ENCODE peak calls at places on chromosomes 1 and 21, in ten cellular contexts. O, M, J, A, I, C, R, F, G and D are unnamed samples.

GRCh38 chr21:43345746-43346409 is 81.1 kb downstream of the SIK1 start:
- DNase-seq in O (no peak), M (peak), J (peak), A (no peak), I (no peak), C (no peak), R (no peak), F (no peak), G (peak), D (peak)

GRCh38 chr1:219549215-219549614 is 63.7 kb downstream of the ZC3H11B start:
- DNase-seq in O (no peak), M (peak), J (no peak), A (no peak), I (no peak), C (no peak), R (no peak), F (no peak), G (no peak), D (no peak)

GRCh38 chr21:28100366-28100765 is 892.3 kb downstream of the LTN1 start:
- DNase-seq in O (no peak), M (no peak), J (no peak), A (no peak), I (no peak), C (no peak), R (no peak), F (no peak), G (no peak), D (no peak)

GRCh38 chr1:9437931-9438330 is 101.3 kb upstream of the SLC25A33 start:
- DNase-seq in O (no peak), M (peak), J (peak), A (no peak), I (peak), C (peak), R (no peak), F (peak), G (peak), D (no peak)

GRCh38 chr1:160624464-160624863 is 22.4 kb downstream of the SLAMF1 start:
- DNase-seq in O (no peak), M (no peak), J (no peak), A (no peak), I (no peak), C (no peak), R (no peak), F (no peak), G (no peak), D (no peak)

GRCh38 chr21:45364464-45365185 is 40.3 kb upstream of the COL18A1 start:
- DNase-seq in O (no peak), M (peak), J (peak), A (peak), I (peak), C (no peak), R (no peak), F (peak), G (peak), D (no peak)

GRCh38 chr1:44646711-44647110 is 27.6 kb downstream of the TMEM53 start:
- DNase-seq in O (no peak), M (no peak), J (no peak), A (no peak), I (no peak), C (no peak), R (no peak), F (no peak), G (no peak), D (no peak)

GRCh38 chr1:231201375-231202124 is 39.5 kb upstream of the GNPAT start:
- DNase-seq in O (no peak), M (no peak), J (no peak), A (no peak), I (no peak), C (no peak), R (no peak), F (no peak), G (no peak), D (no peak)

GRCh38 chr1:26449868-26450267 is 17.7 kb downstream of the DHDDS start:
- DNase-seq in O (no peak), M (no peak), J (no peak), A (no peak), I (no peak), C (no peak), R (no peak), F (no peak), G (no peak), D (no peak)

GRCh38 chr1:230066036-230066435 is 1.0 kb upstream of the GALNT2 start:
- DNase-seq in O (no peak), M (no peak), J (no peak), A (no peak), I (no peak), C (no peak), R (no peak), F (no peak), G (no peak), D (no peak)

GRCh38 chr1:230067871-230068814 is 1.1 kb downstream of the GALNT2 start:
- DNase-seq in O (no peak), M (peak), J (no peak), A (peak), I (peak), C (no peak), R (no peak), F (peak), G (peak), D (no peak)

GRCh38 chr1:230068952-230069684 is 2.1 kb downstream of the GALNT2 start:
- DNase-seq in O (no peak), M (peak), J (no peak), A (no peak), I (no peak), C (no peak), R (peak), F (peak), G (no peak), D (no peak)

GRCh38 chr1:230067441-230067870 is 418 bp downstream of the GALNT2 start:
- DNase-seq in O (no peak), M (peak), J (peak), A (peak), I (peak), C (peak), R (no peak), F (no peak), G (peak), D (no peak)

DNA sequence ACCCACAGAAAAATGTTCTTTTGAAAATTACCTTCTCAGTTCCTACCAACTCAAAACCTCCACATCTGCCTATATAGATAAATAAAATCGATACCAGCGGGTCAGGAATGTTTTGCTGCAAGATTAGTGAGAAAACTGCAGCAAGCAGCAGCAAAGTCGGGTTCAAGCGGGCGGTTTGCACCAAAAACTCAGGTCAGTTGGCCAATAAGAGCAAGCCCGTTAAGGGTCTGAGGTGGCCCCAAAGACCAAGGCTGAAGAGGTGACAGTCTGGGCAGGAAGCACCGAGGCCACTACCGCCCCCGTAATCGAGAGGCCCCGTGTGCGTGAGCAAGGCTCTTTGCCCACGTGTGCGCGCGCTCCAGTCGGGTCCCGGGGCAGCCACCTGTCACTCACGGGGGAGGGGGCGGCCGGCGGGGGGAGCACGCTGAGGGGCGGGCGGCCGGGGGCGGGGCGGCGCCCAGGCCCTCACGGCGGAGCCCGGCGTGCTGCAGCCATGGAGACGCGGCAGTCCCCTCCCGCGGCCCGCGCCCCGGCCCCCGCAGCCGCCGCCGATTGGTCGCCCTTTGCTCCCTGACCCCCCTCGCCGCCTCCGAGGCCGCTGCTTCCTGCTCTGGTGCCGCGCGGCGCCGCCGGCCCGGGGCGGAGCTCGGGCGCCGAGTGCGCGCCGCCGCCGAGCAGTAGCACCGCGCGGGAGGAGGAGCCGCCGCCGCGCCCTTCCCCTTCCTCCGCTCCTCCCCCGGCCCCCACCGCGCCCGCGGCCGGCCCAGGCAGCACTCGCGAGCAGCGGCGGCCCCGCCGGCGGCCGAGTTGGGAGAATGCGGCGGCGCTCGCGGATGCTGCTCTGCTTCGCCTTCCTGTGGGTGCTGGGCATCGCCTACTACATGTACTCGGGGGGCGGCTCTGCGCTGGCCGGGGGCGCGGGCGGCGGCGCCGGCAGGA is at the start of gene GALNT2:
- DNase-seq in O (peak), M (peak), J (peak), A (peak), I (peak), C (peak), R (peak), F (peak), G (peak), D (peak)
- TF ChIP-seq CTCF in O (no peak), M (no peak), J (no peak), A (no peak), I (no peak), C (peak), R (no peak), F (no peak), G (no peak), D (no peak)

GRCh38 chr1:181936768-181937581 is 124.5 kb downstream of the ZNF648 start:
- DNase-seq in O (peak), M (peak), J (peak), A (no peak), I (no peak), C (no peak), R (peak), F (peak), G (peak), D (peak)
- TF ChIP-seq CTCF in O (peak), M (peak), J (peak), A (peak), I (peak), C (peak), R (peak), F (peak), G (peak), D (peak)

GRCh38 chr1:12408662-12409061 is 178.8 kb downstream of the VPS13D start:
- DNase-seq in O (no peak), M (no peak), J (no peak), A (no peak), I (no peak), C (no peak), R (no peak), F (no peak), G (no peak), D (no peak)

GRCh38 chr1:12405325-12406217 is 175.7 kb downstream of the VPS13D start:
- DNase-seq in O (no peak), M (no peak), J (peak), A (no peak), I (peak), C (peak), R (no peak), F (peak), G (no peak), D (no peak)

GRCh38 chr1:12407962-12408288 is 178.1 kb downstream of the VPS13D start:
- DNase-seq in O (no peak), M (no peak), J (no peak), A (no peak), I (no peak), C (no peak), R (no peak), F (no peak), G (no peak), D (no peak)

GRCh38 chr1:12406218-12407021 is 176.6 kb downstream of the VPS13D start:
- DNase-seq in O (no peak), M (no peak), J (peak), A (no peak), I (no peak), C (no peak), R (no peak), F (no peak), G (no peak), D (no peak)

DNA sequence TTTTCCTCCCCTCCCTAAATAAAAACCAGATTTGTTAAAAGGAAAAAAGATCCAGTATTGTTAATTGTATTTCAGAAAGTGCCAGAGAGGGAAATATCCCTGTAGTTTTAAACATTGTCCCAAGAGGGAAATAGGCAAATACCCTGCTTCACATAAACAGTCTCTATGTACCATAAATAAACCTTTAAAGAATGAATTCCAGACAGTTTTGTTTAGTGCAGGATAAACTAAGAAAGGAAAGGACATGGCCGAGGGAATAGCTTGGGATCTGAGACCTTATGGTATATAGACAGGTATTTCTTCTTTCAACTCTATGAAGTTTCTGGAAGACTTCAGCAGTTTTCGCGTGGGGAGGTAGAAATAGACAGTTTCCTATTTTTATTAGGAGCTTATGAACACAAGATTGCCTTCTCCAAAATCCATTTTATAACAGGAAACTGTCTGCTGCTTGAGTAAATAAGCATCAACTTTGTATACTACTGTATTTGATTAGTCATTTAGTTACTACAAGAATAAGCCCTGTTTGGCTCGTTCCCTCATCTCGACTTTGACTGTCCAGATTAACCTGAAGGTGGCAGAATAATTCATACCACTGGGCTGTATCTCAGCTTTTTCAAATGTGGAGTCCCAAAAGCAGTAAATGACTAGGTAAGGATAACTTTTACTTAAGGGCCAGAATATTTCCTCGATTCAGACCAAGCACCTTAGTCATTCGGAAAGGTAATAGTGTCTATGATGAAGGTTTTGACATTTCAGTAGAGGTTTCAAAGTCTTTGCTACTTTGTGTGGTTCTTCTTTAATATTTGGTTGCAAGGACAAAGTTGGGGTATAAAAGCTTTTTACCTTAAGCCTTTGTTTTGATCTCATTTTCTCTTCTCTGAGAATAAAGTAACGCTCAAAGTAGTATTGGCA is 177.5 kb downstream of the VPS13D start:
- DNase-seq in O (no peak), M (peak), J (peak), A (no peak), I (no peak), C (no peak), R (peak), F (no peak), G (peak), D (peak)
- TF ChIP-seq CTCF in O (peak), M (peak), J (peak), A (peak), I (peak), C (peak), R (peak), F (peak), G (peak), D (peak)

DNA sequence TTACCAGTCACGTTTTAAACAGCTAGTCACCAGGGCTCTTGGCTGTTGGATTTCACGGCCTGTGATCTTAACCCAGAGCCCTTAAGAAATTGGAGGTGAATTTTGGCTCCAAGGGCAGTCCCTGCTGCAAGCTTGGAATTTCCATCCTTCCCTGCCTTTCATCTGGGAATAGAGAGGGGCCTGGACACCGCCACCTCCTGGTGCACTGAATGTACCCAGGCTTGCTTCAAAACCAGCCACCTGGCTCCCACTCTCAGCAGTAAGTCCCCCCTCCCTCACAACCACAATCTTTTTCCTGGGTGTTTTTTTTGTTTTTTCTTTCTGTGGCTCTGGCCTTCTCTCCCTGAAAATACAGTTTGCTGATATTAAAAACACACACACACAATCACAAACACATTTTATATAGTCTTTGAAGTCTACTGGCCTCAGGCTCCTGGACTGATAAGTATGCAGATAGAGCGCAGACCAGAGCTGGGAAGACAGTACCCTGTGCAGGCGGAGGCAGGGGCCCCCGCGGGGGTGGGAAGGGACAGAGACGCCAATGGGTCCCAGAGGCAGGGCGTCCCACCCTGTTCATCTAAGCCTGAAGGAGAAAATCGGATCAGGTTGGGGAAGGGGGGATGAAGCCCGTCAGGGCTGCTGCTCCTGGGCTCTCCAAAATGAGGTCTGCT is 65.8 kb upstream of the IGSF21 start:
- DNase-seq in O (peak), M (peak), J (no peak), A (no peak), I (no peak), C (no peak), R (no peak), F (peak), G (no peak), D (no peak)
- TF ChIP-seq CTCF in O (peak), M (no peak), J (no peak), A (no peak), I (no peak), C (no peak), R (no peak), F (peak), G (no peak), D (no peak)

DNA sequence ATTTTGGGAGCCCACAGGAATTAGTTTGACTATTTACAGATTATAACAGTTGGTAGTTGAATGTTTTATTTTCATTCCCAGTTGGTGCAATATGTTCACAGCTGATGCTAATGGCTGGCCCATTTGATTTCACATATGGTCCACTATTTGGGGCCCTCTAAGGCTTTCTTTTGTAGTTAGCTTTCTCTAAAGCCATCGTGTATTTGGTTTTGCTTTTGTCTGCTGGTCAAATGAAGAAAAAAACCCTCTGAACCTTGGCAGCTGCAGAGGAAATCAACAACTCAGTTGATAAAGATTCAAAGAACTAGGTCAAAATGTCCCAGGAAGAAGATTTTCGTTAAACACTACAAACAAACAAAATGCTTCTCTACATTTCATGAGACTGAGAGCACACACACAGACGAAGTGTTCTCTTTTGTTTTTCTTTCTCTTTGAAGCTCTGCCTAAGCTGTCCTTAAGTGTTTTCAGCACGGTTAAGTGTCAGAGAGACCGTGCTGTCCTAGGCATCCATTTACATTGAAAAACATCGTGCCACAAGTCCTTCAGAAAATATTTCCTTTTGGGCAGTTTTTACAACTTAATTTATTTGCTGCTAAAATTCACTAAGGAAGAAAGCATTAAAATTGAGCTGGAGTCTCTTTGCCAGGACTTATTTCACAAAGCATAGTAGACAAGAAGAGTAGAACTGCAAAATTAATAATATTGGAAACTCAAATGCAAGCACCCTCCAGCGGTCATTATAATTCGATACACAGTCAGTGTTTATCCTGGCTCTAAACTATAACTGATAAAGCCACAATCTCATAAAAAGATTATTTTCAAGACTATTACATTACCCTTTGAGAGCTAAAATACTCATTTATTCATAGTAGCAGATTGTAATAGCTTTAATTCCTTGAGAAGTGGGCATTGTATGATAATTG is 655.1 kb downstream of the RWDD3 start:
- DNase-seq in O (no peak), M (no peak), J (peak), A (no peak), I (no peak), C (no peak), R (peak), F (no peak), G (no peak), D (no peak)
- TF ChIP-seq CTCF in O (no peak), M (no peak), J (no peak), A (no peak), I (no peak), C (no peak), R (peak), F (no peak), G (no peak), D (no peak)

DNA sequence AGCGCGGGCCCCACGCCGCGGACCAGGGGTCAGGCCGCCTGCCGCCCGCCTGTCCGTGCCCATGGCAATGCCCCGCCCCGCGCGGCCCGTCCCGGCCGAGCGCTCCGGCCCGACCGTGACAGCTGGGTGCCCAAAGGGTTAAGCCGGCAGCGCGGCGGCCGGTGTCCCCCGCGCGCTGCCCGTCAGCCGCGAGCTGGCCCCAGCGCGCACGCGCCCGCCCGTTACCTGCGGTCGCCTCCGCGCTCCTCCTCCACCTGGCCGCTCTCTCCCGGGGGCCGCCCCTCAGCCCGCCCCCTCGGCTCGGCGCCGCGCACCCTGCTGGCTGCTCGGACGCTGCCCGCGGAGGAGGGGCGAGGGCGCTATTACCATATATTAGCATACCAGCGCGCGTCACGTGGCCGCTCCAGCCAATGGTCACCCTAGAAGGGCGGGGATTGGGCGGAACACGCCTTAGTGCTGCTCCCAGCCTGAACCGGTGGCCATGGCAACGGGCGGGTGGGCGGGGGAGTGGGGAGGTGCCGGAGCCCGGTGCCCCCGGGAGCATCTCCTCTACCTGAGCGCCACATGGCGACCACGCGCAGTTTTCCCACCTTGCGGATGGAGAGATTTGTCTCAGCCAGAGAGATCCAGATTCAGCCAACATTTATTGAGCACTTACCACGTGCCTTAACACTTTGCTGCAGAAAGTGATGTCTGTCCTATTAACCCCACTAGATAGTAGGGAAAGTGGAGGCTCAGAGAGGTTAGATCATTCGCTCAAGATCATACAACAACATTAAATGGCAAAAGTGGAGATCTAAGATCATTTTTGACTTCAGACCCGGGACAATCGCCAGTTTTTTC is at the start of gene PHC2:
- DNase-seq in O (peak), M (peak), J (peak), A (peak), I (peak), C (peak), R (peak), F (peak), G (peak), D (peak)
- TF ChIP-seq CTCF in O (no peak), M (no peak), J (no peak), A (peak), I (peak), C (peak), R (peak), F (peak), G (no peak), D (peak)